ENCODE peak calls at places on chromosomes 3 and 15, in five cellular contexts. One of them, this sample, is unnamed.

GRCh38 chr15:70710714-70711113 is 52.6 kb downstream of the UACA start:
- DNase-seq in HTR-8/SVneo: no peak
- DNase-seq in IMR-90: no peak
- DNase-seq in NCI-H1105 treated with DMSO at 0.1 percent for 48 hours: no peak
- DNase-seq in activated CD8-positive, alpha-beta memory T cell treated with anti-CD3 and anti-CD28 coated beads for 48 hours: no peak
- DNase-seq in this sample: no peak

GRCh38 chr3:136671921-136672320 is 80.3 kb downstream of the STAG1 start:
- DNase-seq in HTR-8/SVneo: no peak
- DNase-seq in IMR-90: peak
- DNase-seq in NCI-H1105 treated with DMSO at 0.1 percent for 48 hours: no peak
- DNase-seq in activated CD8-positive, alpha-beta memory T cell treated with anti-CD3 and anti-CD28 coated beads for 48 hours: no peak
- DNase-seq in this sample: no peak

GRCh38 chr15:50633653-50634052 is 52.9 kb downstream of the TRPM7 start:
- DNase-seq in HTR-8/SVneo: no peak
- DNase-seq in IMR-90: peak
- DNase-seq in NCI-H1105 treated with DMSO at 0.1 percent for 48 hours: no peak
- DNase-seq in activated CD8-positive, alpha-beta memory T cell treated with anti-CD3 and anti-CD28 coated beads for 48 hours: no peak
- DNase-seq in this sample: no peak

GRCh38 chr3:152474585-152474984 is 205.9 kb downstream of the MBNL1 start:
- DNase-seq in HTR-8/SVneo: peak
- DNase-seq in IMR-90: peak
- DNase-seq in NCI-H1105 treated with DMSO at 0.1 percent for 48 hours: peak
- DNase-seq in activated CD8-positive, alpha-beta memory T cell treated with anti-CD3 and anti-CD28 coated beads for 48 hours: no peak
- DNase-seq in this sample: no peak

GRCh38 chr3:188052229-188052965 is 101.6 kb upstream of the LPP start:
- DNase-seq in HTR-8/SVneo: no peak
- DNase-seq in IMR-90: peak
- DNase-seq in NCI-H1105 treated with DMSO at 0.1 percent for 48 hours: no peak
- DNase-seq in activated CD8-positive, alpha-beta memory T cell treated with anti-CD3 and anti-CD28 coated beads for 48 hours: no peak
- DNase-seq in this sample: peak

GRCh38 chr3:42518800-42519567 is 16.5 kb downstream of the VIPR1 start:
- DNase-seq in HTR-8/SVneo: no peak
- DNase-seq in IMR-90: no peak
- DNase-seq in NCI-H1105 treated with DMSO at 0.1 percent for 48 hours: no peak
- DNase-seq in activated CD8-positive, alpha-beta memory T cell treated with anti-CD3 and anti-CD28 coated beads for 48 hours: no peak
- DNase-seq in this sample: no peak

GRCh38 chr3:110478377-110479054 is 593.1 kb upstream of the NECTIN3 start:
- DNase-seq in HTR-8/SVneo: no peak
- DNase-seq in IMR-90: no peak
- DNase-seq in NCI-H1105 treated with DMSO at 0.1 percent for 48 hours: no peak
- DNase-seq in activated CD8-positive, alpha-beta memory T cell treated with anti-CD3 and anti-CD28 coated beads for 48 hours: no peak
- DNase-seq in this sample: no peak

GRCh38 chr15:79160211-79160610 is 69.6 kb upstream of the RASGRF1 start:
- DNase-seq in HTR-8/SVneo: no peak
- DNase-seq in IMR-90: peak
- DNase-seq in NCI-H1105 treated with DMSO at 0.1 percent for 48 hours: no peak
- DNase-seq in activated CD8-positive, alpha-beta memory T cell treated with anti-CD3 and anti-CD28 coated beads for 48 hours: no peak
- DNase-seq in this sample: no peak

GRCh38 chr3:36124118-36124796 is 256.0 kb upstream of the STAC start:
- DNase-seq in HTR-8/SVneo: peak
- DNase-seq in IMR-90: peak
- DNase-seq in NCI-H1105 treated with DMSO at 0.1 percent for 48 hours: no peak
- DNase-seq in activated CD8-positive, alpha-beta memory T cell treated with anti-CD3 and anti-CD28 coated beads for 48 hours: no peak
- DNase-seq in this sample: no peak

GRCh38 chr15:50012790-50013189 is 106.2 kb downstream of the ATP8B4 start:
- DNase-seq in HTR-8/SVneo: no peak
- DNase-seq in IMR-90: no peak
- DNase-seq in NCI-H1105 treated with DMSO at 0.1 percent for 48 hours: no peak
- DNase-seq in activated CD8-positive, alpha-beta memory T cell treated with anti-CD3 and anti-CD28 coated beads for 48 hours: no peak
- DNase-seq in this sample: no peak

GRCh38 chr15:90465930-90466567 is 63.7 kb upstream of the CRTC3 start:
- DNase-seq in HTR-8/SVneo: no peak
- DNase-seq in IMR-90: peak
- DNase-seq in NCI-H1105 treated with DMSO at 0.1 percent for 48 hours: no peak
- DNase-seq in activated CD8-positive, alpha-beta memory T cell treated with anti-CD3 and anti-CD28 coated beads for 48 hours: no peak
- DNase-seq in this sample: no peak

GRCh38 chr3:62843508-62843907 is 31.7 kb downstream of the CADPS start:
- DNase-seq in HTR-8/SVneo: no peak
- DNase-seq in IMR-90: no peak
- DNase-seq in NCI-H1105 treated with DMSO at 0.1 percent for 48 hours: no peak
- DNase-seq in activated CD8-positive, alpha-beta memory T cell treated with anti-CD3 and anti-CD28 coated beads for 48 hours: no peak
- DNase-seq in this sample: no peak